ENCODE peak calls at places on chromosomes 6 and 20, in five cellular contexts. M is neural progenitor cell, I is uterus, N is cardiac muscle cell, U is heart left ventricle. S is an unnamed sample.

GRCh38 chr6:37807656-37808055 is 11.9 kb upstream of the ZFAND3 start:
- DNase-seq in M (no peak), I (no peak), N (no peak), U (no peak), S (no peak)

GRCh38 chr20:34538671-34539123 is 19.8 kb upstream of the MAP1LC3A start:
- DNase-seq in M (peak; percentile 62), I (peak; percentile 33), N (peak; percentile 76), U (peak; percentile 59), S (peak; percentile 33)

GRCh38 chr20:1788039-1788438 is 107.2 kb upstream of the SIRPA start:
- DNase-seq in M (no peak), I (no peak), N (no peak), U (no peak), S (no peak)

GRCh38 chr6:169854813-169855212 is 103.4 kb downstream of the ERMARD start:
- DNase-seq in M (no peak), I (no peak), N (no peak), U (no peak), S (no peak)

GRCh38 chr20:33686984-33687366 is 790 bp upstream of the E2F1 start:
- DNase-seq in M (no peak), I (no peak), N (no peak), U (no peak), S (no peak)

GRCh38 chr20:10674684-10675455 is 1.1 kb upstream of the JAG1 start:
- DNase-seq in M (peak; percentile 93), I (peak; percentile 74), N (peak; percentile 76), U (peak; percentile 88), S (no peak)

GRCh38 chr20:13200767-13201500 is 20.1 kb upstream of the ISM1 start:
- DNase-seq in M (peak; percentile 92), I (no peak), N (no peak), U (no peak), S (no peak)

GRCh38 chr6:125611573-125612399 is 137.6 kb upstream of the HEY2 start:
- DNase-seq in M (peak; percentile 74), I (no peak), N (peak; percentile 59), U (peak; percentile 35), S (no peak)

GRCh38 chr6:166435574-166435973 is 52.8 kb upstream of the MPC1 start:
- DNase-seq in M (no peak), I (no peak), N (no peak), U (peak; percentile 61), S (no peak)

GRCh38 chr6:42260972-42261371 is 43.3 kb upstream of the MRPS10 start:
- DNase-seq in M (peak; percentile 69), I (peak; percentile 58), N (peak; percentile 40), U (no peak), S (no peak)

GRCh38 chr6:143059616-143060353 is 904 bp upstream of the AIG1 start:
- DNase-seq in M (no peak), I (peak; percentile 21), N (peak; percentile 70), U (no peak), S (no peak)

GRCh38 chr6:45148278-45148677 is 179.9 kb upstream of the RUNX2 start:
- DNase-seq in M (no peak), I (no peak), N (peak; percentile 38), U (no peak), S (no peak)

GRCh38 chr6:140537834-140538680 is 1163.6 kb upstream of the CITED2 start:
- DNase-seq in M (peak; percentile 77), I (peak; percentile 50), N (peak; percentile 96), U (no peak), S (no peak)

GRCh38 chr20:33401922-33402369 is 627 bp upstream of the CDK5RAP1 start:
- DNase-seq in M (no peak), I (no peak), N (peak; percentile 39), U (no peak), S (no peak)

GRCh38 chr20:39338977-39339376 is 376.8 kb downstream of the DHX35 start:
- DNase-seq in M (no peak), I (no peak), N (no peak), U (peak; percentile 40), S (no peak)

GRCh38 chr20:2798814-2799213 is 1.6 kb downstream of the CPXM1 start:
- DNase-seq in M (peak; percentile 56), I (no peak), N (peak; percentile 27), U (no peak), S (no peak)

GRCh38 chr6:166625356-166625755 is 1.7 kb downstream of the RPS6KA2 start:
- DNase-seq in M (no peak), I (no peak), N (peak; percentile 87), U (no peak), S (no peak)

GRCh38 chr6:83461438-83461837 is 30.6 kb upstream of the ME1 start:
- DNase-seq in M (no peak), I (no peak), N (no peak), U (no peak), S (no peak)

GRCh38 chr6:135693971-135694370 is 157.5 kb upstream of the PDE7B start:
- DNase-seq in M (no peak), I (no peak), N (no peak), U (no peak), S (no peak)

GRCh38 chr20:5808901-5809300 is 58.7 kb downstream of the SHLD1 start:
- DNase-seq in M (no peak), I (no peak), N (no peak), U (no peak), S (no peak)
- H3K27me3 ChIP-seq in M (no peaks in the 10 kb centered on the region), I (no peaks in the 10 kb centered on the region), N (no peaks in the 10 kb centered on the region), U (no peaks in the 10 kb centered on the region), S (no peaks in the 10 kb centered on the region)

GRCh38 chr6:34102099-34102656 is 43.7 kb downstream of the GRM4 start:
- DNase-seq in M (no peak), I (no peak), N (no peak), U (no peak), S (no peak)
- H3K27me3 ChIP-seq in M (no peaks in the 10 kb centered on the region), I (no peaks in the 10 kb centered on the region), N (no peaks in the 10 kb centered on the region), U (peaks cover 37% of the 10 kb centered on the region), S (no peaks in the 10 kb centered on the region)

DNA sequence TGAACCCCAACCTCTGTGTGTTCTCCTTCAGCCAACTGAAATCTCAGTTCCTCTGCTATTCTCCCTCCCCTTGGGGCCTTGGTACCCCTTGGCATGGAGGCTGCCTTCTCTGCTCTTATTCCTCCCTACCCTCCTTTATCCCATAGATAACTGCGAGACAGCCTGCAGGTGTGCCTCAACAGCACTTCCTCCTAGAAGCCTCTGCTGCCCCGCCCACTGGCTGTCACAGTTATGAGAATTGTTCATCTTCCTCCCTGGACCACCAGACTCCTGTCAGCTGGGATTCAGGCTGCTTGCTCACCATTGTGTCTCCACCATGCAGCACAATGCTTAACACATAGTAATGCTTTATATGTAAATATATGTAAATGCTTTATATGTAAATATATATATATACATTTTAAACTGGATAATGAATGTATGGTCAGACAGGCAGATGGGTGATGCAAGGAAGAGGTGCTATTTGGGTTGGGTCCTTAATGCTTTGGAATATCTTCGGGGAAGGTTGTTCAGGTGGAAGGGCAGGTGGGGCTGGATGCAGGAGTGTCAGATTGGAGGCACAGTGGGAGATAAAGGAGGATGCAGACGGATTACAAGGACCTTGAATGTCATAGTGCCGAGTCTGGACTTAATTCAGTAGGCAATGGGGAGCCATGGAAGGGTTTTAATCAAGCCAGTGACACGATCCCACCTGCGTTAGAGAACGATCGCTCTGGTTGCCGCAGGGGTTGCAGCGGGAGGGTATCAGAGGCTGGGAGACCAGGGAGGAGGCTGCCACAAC is 4.9 kb downstream of the CDH22 start:
- DNase-seq in M (no peak), I (no peak), N (no peak), U (no peak), S (no peak)
- H3K27me3 ChIP-seq in M (peaks cover 55% of the 10 kb centered on the region), I (peaks cover 22% of the 10 kb centered on the region), N (peaks cover 56% of the 10 kb centered on the region), U (peaks cover 95% of the 10 kb centered on the region), S (peaks cover 18% of the 10 kb centered on the region)

GRCh38 chr6:160129886-160130615 is 8.4 kb downstream of the SLC22A1 start:
- DNase-seq in M (no peak), I (no peak), N (no peak), U (no peak), S (no peak)

GRCh38 chr6:160127270-160128124 is 5.9 kb downstream of the SLC22A1 start:
- DNase-seq in M (no peak), I (no peak), N (no peak), U (no peak), S (no peak)

GRCh38 chr6:160130729-160131484 is 9.3 kb downstream of the SLC22A1 start:
- DNase-seq in M (no peak), I (no peak), N (no peak), U (no peak), S (no peak)

GRCh38 chr6:160128125-160128683 is 6.6 kb downstream of the SLC22A1 start:
- DNase-seq in M (no peak), I (no peak), N (no peak), U (no peak), S (no peak)

DNA sequence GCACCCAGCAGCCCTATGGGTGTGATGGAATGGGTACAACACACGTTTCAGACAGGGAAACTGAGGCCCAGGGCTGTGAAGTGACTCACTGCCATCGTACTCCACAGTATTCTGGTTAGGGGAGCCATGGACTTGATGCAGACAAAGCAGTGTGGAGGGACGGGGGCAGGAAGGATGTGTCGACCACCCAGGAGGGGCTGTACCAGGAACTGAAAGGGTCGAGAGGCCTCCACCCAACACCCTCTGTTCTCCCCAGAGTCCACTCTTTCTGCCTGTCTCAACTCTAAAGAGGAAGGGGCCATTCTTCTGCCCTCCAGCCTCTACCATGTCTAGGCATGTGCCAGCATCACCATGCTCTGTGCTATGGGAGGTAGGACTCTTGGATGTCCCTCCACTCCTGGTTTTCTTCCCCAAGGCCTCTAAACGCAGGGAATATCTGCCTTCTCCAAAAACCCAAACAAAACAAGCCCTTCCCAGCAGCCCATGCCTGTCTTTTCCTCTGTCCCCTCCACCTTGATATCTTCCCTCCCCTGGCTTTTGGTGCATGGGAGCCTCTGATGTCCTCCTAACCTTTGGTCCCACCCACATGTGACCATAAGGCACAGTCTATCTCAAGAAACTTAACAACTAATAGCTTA is 7.4 kb downstream of the SLC22A1 start:
- DNase-seq in M (no peak), I (no peak), N (no peak), U (no peak), S (no peak)
- H3K27me3 ChIP-seq in M (no peaks in the 10 kb centered on the region), I (no peaks in the 10 kb centered on the region), N (no peaks in the 10 kb centered on the region), U (no peaks in the 10 kb centered on the region), S (no peaks in the 10 kb centered on the region)